ENCODE peak calls at places on chromosome 3, in four cellular contexts. E is adrenal gland, S is A673, Q is GM23338. L is an unnamed sample.

GRCh38 chr3:190826018-190826417 is 36.5 kb downstream of the GMNC start:
- DNase-seq in E (no peak), Q (no peak), S (no peak), L (no peak)

GRCh38 chr3:177443469-177443868 is 246.2 kb upstream of the TBL1XR1 start:
- DNase-seq in E (peak; percentile 43), Q (no peak), S (peak; percentile 63), L (peak; percentile 97)

GRCh38 chr3:98596902-98597500 is 3.6 kb upstream of the CPOX start:
- DNase-seq in E (no peak), S (peak; percentile 64), Q (peak; percentile 42), L (peak; percentile 53)

GRCh38 chr3:30162579-30162978 is 443.8 kb upstream of the TGFBR2 start:
- DNase-seq in E (no peak), Q (no peak), S (peak; percentile 49), L (no peak)

GRCh38 chr3:150371741-150372254 is 36.3 kb upstream of the TSC22D2 start:
- DNase-seq in Q (no peak), S (peak; percentile 97), E (peak; percentile 72), L (peak; percentile 77)

GRCh38 chr3:16319723-16320122 is 54.7 kb downstream of the OXNAD1 start:
- DNase-seq in E (no peak), S (peak; percentile 15), Q (no peak), L (no peak)

GRCh38 chr3:71028802-71029201 is 554.7 kb downstream of the FOXP1 start:
- DNase-seq in S (no peak), E (no peak), Q (no peak), L (no peak)

GRCh38 chr3:149377408-149378111 is at the start of gene TM4SF1:
- DNase-seq in Q (peak; percentile 39), E (peak; percentile 51), S (no peak), L (peak; percentile 88)

GRCh38 chr3:99708207-99708745 is 69.9 kb downstream of the COL8A1 start:
- DNase-seq in Q (no peak), S (no peak), E (no peak), L (no peak)

GRCh38 chr3:169772530-169772950 is 656 bp upstream of the MYNN start:
- DNase-seq in E (peak; percentile 80), S (peak; percentile 84), Q (peak; percentile 79), L (peak; percentile 78)

GRCh38 chr3:49785565-49786356 is 581 bp downstream of the IP6K1 start:
- DNase-seq in E (peak; percentile 50), Q (peak; percentile 63), S (no peak), L (no peak)

GRCh38 chr3:143236226-143236964 is 116.8 kb downstream of the CHST2 start:
- DNase-seq in S (no peak), E (no peak), Q (no peak), L (no peak)

GRCh38 chr3:180116658-180117057 is 79.9 kb upstream of the PEX5L start:
- DNase-seq in S (no peak), Q (peak; percentile 74), E (no peak), L (peak; percentile 4)

GRCh38 chr3:85148056-85148455 is 189.3 kb downstream of the CADM2 start:
- DNase-seq in S (no peak), Q (no peak), E (no peak), L (no peak)

GRCh38 chr3:64184621-64185020 is 40.6 kb downstream of the PRICKLE2 start:
- DNase-seq in Q (no peak), E (no peak), S (no peak), L (no peak)

GRCh38 chr3:58204713-58205112 is 6.1 kb downstream of the DNASE1L3 start:
- DNase-seq in S (no peak), E (no peak), Q (no peak), L (no peak)

GRCh38 chr3:156140196-156140595 is 19.8 kb downstream of the KCNAB1 start:
- DNase-seq in S (no peak), E (no peak), Q (no peak), L (no peak)

GRCh38 chr3:15345608-15346137 is 13.3 kb upstream of the SH3BP5 start:
- DNase-seq in Q (no peak), E (peak; percentile 48), S (no peak), L (no peak)

GRCh38 chr3:62822905-62823304 is 52.3 kb downstream of the CADPS start:
- DNase-seq in S (no peak), Q (no peak), E (no peak), L (no peak)

GRCh38 chr3:67783281-67784250 is 129.2 kb upstream of the SUCLG2 start:
- DNase-seq in Q (no peak), E (no peak), S (no peak), L (no peak)

GRCh38 chr3:33575313-33575712 is 135.1 kb upstream of the UBP1 start:
- DNase-seq in E (no peak), Q (no peak), S (no peak), L (no peak)

GRCh38 chr3:155065537-155065936 is 14.6 kb upstream of the MME start:
- DNase-seq in E (no peak), Q (no peak), S (no peak), L (peak; percentile 13)

GRCh38 chr3:125055913-125056705 is at the start of gene HEG1:
- DNase-seq in S (peak; percentile 75), E (peak; percentile 94), Q (peak; percentile 89), L (peak; percentile 51)

GRCh38 chr3:125055165-125055912 is 458 bp downstream of the HEG1 start:
- DNase-seq in S (peak; percentile 46), Q (peak; percentile 40), E (peak; percentile 33), L (no peak)

GRCh38 chr3:125052671-125053303 is 3.0 kb downstream of the HEG1 start:
- DNase-seq in E (peak; percentile 13), Q (peak; percentile 35), S (peak; percentile 81), L (no peak)

GRCh38 chr3:125053304-125053699 is 2.5 kb downstream of the HEG1 start:
- DNase-seq in Q (no peak), E (no peak), S (no peak), L (no peak)

GRCh38 chr3:125054436-125055164 is 1.2 kb downstream of the HEG1 start:
- DNase-seq in E (peak; percentile 35), S (peak; percentile 63), Q (peak; percentile 52), L (no peak)
- TF ChIP-seq CTCF in E (no peak), S (peak; percentile 14), Q (no peak), L (no peak)

DNA sequence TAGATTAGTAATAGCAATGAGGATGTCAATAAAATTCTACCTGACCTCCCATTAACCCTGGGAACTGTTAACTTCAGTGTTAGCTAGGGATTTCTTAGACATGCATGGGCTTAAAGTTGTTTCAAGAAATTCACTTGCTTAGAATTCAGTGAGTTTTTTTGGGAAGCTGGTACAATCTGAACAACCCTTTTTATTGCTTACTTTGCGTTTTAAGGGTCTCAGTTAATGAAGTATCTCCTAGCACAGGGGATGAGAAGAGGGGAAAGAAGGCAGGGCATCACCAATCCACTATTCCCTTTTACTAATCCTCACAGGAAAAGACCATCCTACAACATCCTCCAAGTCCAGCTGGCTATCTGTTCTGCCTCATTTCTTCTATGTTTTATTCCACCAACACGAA is 334.9 kb downstream of the MAGI1 start:
- DNase-seq in S (no peak), E (no peak), Q (no peak), L (no peak)
- TF ChIP-seq CTCF in S (no peak), E (no peak), Q (no peak), L (no peak)

DNA sequence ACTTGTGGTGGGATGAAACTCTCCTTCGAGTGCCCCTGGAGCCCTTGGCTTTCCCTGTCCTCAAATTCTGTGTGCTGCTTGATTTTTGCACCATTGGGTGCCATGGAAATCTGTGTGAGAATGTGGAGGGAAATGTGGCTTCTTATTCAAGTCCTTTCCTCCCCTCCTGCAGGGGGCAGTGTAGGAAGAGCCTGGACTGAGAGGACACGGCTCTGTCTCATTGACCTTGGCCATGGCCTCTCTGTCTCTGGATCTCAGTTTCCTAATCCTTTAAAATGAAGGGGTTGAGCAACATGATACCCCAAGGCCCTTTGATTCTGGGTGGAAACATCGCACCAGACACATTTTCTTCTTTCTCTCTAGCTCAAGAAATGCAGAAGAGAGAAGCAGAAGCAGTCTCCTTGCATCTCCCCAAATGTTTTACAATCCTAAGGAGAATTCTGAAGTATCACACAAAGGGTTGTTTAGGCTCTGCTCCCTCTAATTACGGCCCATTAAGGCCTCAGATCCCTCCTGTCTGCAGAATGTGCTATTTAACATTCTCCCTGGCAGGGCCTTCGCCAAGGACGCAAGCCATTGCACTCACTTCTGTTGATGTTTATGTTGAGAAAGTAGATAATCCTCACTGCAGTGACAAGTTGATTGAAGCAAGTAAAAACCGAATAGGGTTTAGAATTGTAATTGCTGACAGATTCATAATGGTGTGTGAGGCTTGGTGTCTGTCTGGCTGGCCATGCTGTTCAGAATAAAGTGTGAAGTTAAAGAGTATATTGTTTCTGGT is 169.1 kb downstream of the TPRG1 start:
- DNase-seq in Q (peak; percentile 73), S (peak; percentile 45), E (peak; percentile 36), L (no peak)
- TF ChIP-seq CTCF in Q (peak; percentile 64), S (peak; percentile 46), E (peak; percentile 42), L (no peak)

GRCh38 chr3:124886168-124887051 is 755 bp downstream of the ITGB5 start:
- DNase-seq in E (peak; percentile 61), S (peak; percentile 68), Q (peak; percentile 72), L (peak; percentile 56)
- TF ChIP-seq CTCF in E (no peak), S (no peak), Q (no peak), L (no peak)

DNA sequence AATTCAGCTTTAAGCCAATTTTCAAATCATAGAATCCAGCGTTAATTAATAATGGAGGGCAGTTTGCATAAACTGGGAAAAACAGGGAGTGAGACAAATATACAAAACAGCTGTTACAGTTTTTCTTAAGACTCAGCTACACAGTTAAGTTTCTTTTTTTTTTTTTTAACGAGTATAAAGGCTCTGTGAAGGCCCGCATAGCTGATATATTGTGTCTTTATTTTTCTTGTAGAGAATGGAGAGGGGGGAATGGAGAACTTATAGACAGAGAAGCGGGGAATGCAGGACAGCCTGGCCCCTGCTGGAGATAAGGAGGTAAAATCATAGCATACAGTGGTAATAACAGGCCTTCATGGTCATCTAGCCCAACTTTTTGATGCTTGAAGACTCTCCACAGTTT is 164.4 kb downstream of the BBX start:
- DNase-seq in S (no peak), E (no peak), Q (no peak), L (no peak)
- TF ChIP-seq CTCF in S (no peak), E (no peak), Q (peak; percentile 10), L (no peak)

GRCh38 chr3:114078126-114078525 is 21.6 kb downstream of the QTRT2 start:
- DNase-seq in Q (no peak), E (no peak), S (no peak), L (no peak)
- TF ChIP-seq CTCF in Q (no peak), E (no peak), S (no peak), L (no peak)

DNA sequence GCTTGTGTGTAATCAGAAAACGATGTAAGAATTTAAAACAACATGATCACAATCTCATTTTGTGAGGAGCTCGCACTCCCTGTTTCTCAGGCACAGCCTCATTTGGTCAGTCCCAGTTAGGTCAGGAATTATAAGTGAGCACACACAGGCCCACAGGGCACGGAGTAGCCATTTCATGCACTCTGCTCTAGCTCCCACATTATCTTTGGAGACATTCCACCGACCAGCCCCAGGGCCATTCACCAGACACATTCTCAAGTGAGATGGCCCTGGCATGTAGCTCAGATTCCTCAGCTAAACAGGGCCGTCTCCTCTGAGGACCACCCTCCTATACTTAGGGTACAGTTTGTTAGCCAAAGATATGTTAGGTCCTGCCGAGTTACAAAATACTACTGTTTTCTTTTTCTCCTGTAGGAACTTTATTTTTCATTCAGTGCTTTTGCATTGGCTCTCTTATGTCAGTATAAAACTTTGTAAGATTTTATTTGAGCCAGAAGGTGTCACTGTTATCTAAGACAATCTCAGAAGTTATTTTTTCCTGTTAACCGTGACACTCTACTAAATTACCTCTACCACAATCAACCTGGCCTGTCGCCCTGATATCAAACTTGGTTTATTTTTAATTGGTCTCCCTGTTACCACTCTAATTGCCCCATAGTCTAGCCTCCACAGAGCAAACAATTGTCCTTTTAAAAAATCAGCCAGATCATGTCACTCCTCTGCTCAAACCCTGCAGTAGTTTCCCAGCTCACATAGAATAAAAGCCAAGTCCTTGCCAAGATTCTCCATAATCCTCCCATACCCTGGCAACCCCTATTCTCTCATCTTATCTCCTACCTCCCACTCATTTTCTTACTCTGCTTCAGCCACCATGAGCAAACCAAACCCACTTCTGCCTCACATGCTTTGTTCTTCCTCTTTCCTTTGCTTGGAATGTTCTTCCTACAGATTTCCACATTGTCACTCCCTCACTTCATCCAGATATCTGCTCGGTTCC is 105.7 kb downstream of the PPP2R3A start:
- DNase-seq in S (peak; percentile 54), E (peak; percentile 14), Q (peak; percentile 33), L (no peak)
- TF ChIP-seq CTCF in S (peak; percentile 57), E (peak; percentile 11), Q (no peak), L (peak; percentile 39)

L was measured in PC-9.